ENCODE peak calls at places on chromosomes 3 and 15, in ten cellular contexts. T is lung; R is CD4-positive, alpha-beta T cell; I is neural crest cell; Y is astrocyte of the spinal cord; W is BE2C; H is CD8-positive, alpha-beta T cell; U is GM12865; L is MCF 10A; S is fibroblast of lung. E is an unnamed sample.

GRCh38 chr3:65951836-65952505 is 86.7 kb downstream of the MAGI1 start:
- DNase-seq in T (no peak), R (no peak), I (no peak), Y (no peak), W (no peak), H (no peak), U (no peak), L (no peak), S (peak; percentile 15), E (no peak)

GRCh38 chr3:97821413-97821809 is 400 bp upstream of the CRYBG3 start:
- DNase-seq in T (peak; percentile 56), R (peak; percentile 36), I (peak; percentile 19), Y (peak; percentile 77), W (peak; percentile 55), H (no peak), U (no peak), L (no peak), S (peak; percentile 62), E (no peak)

GRCh38 chr3:169044341-169045113 is 619.0 kb downstream of the MECOM start:
- DNase-seq in T (no peak), R (no peak), I (no peak), Y (peak; percentile 73), W (no peak), H (no peak), U (no peak), L (peak; percentile 51), S (peak; percentile 47), E (no peak)

GRCh38 chr3:41705893-41706292 is 256.0 kb downstream of the ULK4 start:
- DNase-seq in T (no peak), R (no peak), I (no peak), Y (no peak), W (no peak), H (no peak), U (no peak), L (no peak), S (no peak), E (no peak)

GRCh38 chr3:29695905-29696238 is 415.0 kb downstream of the RBMS3 start:
- DNase-seq in T (no peak), R (no peak), I (no peak), Y (no peak), W (no peak), H (no peak), U (no peak), L (no peak), S (no peak), E (no peak)

GRCh38 chr3:14389133-14390115 is 13.0 kb upstream of the SLC6A6 start:
- DNase-seq in T (no peak), R (no peak), I (no peak), Y (no peak), W (no peak), H (no peak), U (no peak), L (no peak), S (peak; percentile 17), E (no peak)

GRCh38 chr3:114464548-114464947 is 170.7 kb downstream of the TIGIT start:
- DNase-seq in T (no peak), R (no peak), I (no peak), Y (no peak), W (no peak), H (no peak), U (peak; percentile 87), L (no peak), S (no peak), E (no peak)

GRCh38 chr3:106969596-106969995 is 407.6 kb upstream of the CCDC54 start:
- DNase-seq in T (no peak), R (no peak), I (no peak), Y (no peak), W (no peak), H (no peak), U (no peak), L (no peak), S (no peak), E (no peak)

GRCh38 chr3:192986399-192986798 is 68.7 kb upstream of the MB21D2 start:
- DNase-seq in T (no peak), R (no peak), I (no peak), Y (no peak), W (no peak), H (no peak), U (no peak), L (no peak), S (no peak), E (no peak)

GRCh38 chr15:85646538-85647091 is 148.1 kb downstream of the KLHL25 start:
- DNase-seq in T (no peak), R (peak; percentile 9), I (no peak), Y (peak; percentile 94), W (peak; percentile 15), H (no peak), U (peak; percentile 25), L (no peak), S (peak; percentile 68), E (no peak)

GRCh38 chr3:38334656-38335055 is 11.9 kb upstream of the XYLB start:
- DNase-seq in T (no peak), R (no peak), I (no peak), Y (peak; percentile 83), W (no peak), H (no peak), U (no peak), L (no peak), S (peak; percentile 63), E (no peak)

GRCh38 chr15:73942751-73943270 is 16.5 kb downstream of the LOXL1 start:
- DNase-seq in T (no peak), R (no peak), I (no peak), Y (no peak), W (no peak), H (no peak), U (no peak), L (no peak), S (no peak), E (no peak)

GRCh38 chr15:76162784-76163428 is 103.1 kb downstream of the TMEM266 start:
- DNase-seq in T (no peak), R (no peak), I (no peak), Y (no peak), W (no peak), H (no peak), U (no peak), L (peak; percentile 14), S (no peak), E (no peak)

GRCh38 chr3:44359146-44359751 is 20.7 kb downstream of the TCAIM start:
- DNase-seq in T (no peak), R (no peak), I (peak; percentile 27), Y (no peak), W (no peak), H (no peak), U (no peak), L (peak; percentile 9), S (no peak), E (no peak)
- TF ChIP-seq CTCF in T (no peak), R (no peak), I (no peak), Y (no peak), W (no peak), H (no peak), U (no peak), L (no peak), S (no peak), E (no peak)

GRCh38 chr3:57960174-57960505 is 48.1 kb upstream of the FLNB start:
- DNase-seq in T (no peak), R (no peak), I (no peak), Y (no peak), W (no peak), H (no peak), U (no peak), L (no peak), S (no peak), E (no peak)

GRCh38 chr3:57962448-57962834 is 45.8 kb upstream of the FLNB start:
- DNase-seq in T (no peak), R (no peak), I (no peak), Y (no peak), W (no peak), H (no peak), U (no peak), L (no peak), S (no peak), E (no peak)

GRCh38 chr3:57963811-57964346 is 44.3 kb upstream of the FLNB start:
- DNase-seq in T (no peak), R (no peak), I (no peak), Y (no peak), W (no peak), H (no peak), U (no peak), L (no peak), S (no peak), E (no peak)

GRCh38 chr3:57961177-57961827 is 46.9 kb upstream of the FLNB start:
- DNase-seq in T (no peak), R (no peak), I (no peak), Y (no peak), W (no peak), H (no peak), U (no peak), L (no peak), S (no peak), E (no peak)

DNA sequence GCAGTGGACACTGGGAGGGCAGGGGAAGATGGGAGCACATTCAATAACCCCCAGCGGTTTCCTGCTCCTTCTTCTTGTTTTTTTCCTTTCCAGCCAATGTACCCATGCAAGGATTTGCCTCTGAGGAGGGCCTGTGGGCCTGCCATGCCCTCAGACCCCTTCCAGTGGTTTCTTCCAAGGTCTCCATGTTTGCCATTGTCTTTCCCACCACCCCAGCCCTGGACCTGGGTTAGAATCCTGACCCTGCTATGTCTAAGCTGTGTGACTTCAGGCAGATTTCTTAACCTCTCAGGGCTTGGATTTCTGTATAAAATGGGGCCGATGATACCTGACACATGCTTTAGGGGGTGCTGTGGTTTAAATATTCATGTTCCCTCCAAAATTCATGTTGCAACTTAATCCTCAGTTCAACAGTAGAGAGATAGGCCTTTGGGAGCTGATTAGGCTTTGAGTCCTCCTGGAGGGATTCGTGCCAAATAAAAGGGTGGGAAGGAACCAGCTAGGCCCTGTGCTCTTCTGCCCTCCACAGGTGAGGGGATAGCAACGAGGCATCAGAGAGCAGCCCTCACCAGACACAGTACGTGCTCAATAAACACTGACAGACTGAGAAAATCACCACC is 46.3 kb upstream of the FLNB start:
- DNase-seq in T (no peak), R (no peak), I (no peak), Y (peak; percentile 52), W (no peak), H (no peak), U (peak; percentile 33), L (peak; percentile 79), S (peak; percentile 62), E (no peak)
- TF ChIP-seq CTCF in T (no peak), R (peak; percentile 13), I (peak; percentile 39), Y (peak; percentile 47), W (peak; percentile 11), H (no peak), U (peak; percentile 25), L (peak; percentile 70), S (peak; percentile 50), E (peak; percentile 30)

DNA sequence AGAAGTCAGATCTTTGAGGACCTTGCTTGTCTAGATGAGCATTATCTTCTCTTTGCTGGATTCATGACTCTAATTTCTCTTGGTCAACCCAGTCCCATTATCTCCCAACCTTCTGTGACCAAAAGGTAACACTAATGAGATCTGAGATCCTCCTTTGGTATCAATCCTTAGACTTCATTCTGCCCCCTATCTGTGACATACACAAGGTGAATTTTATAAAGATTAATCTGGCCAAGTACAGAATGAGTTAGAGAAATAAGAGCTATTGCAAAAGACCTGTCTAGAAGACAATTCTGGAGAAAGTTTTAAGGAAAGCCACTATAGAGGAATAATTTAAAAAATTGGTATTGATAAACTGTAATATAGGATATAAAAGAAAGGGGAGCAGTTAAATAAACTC is 113.8 kb upstream of the KCNMB2 start:
- DNase-seq in T (no peak), R (no peak), I (no peak), Y (no peak), W (no peak), H (no peak), U (no peak), L (no peak), S (no peak), E (no peak)
- TF ChIP-seq CTCF in T (no peak), R (no peak), I (peak; percentile 14), Y (peak; percentile 5), W (no peak), H (no peak), U (no peak), L (no peak), S (no peak), E (no peak)

GRCh38 chr3:43759297-43759782 is 68.6 kb downstream of the ABHD5 start:
- DNase-seq in T (no peak), R (no peak), I (no peak), Y (peak; percentile 53), W (no peak), H (no peak), U (peak; percentile 5), L (peak; percentile 54), S (peak; percentile 54), E (no peak)
- TF ChIP-seq CTCF in T (no peak), R (peak; percentile 38), I (no peak), Y (peak; percentile 42), W (peak; percentile 1), H (no peak), U (peak; percentile 1), L (no peak), S (peak; percentile 30), E (no peak)

E was measured in omental fat pad.